ENCODE peak calls at places on chromosomes 16 and 17, in six cellular contexts. A is mucosa of gallbladder; M is HL-60; Z is stimulated activated CD8-positive, alpha-beta memory T cell treated with anti-CD3 and anti-CD28 coated beads, Interleukin-12 subunit alpha, Interleukin-12 subunit beta, amount 100 ng/mL, for 4 hours; J is cardiac fibroblast; B is stimulated activated CD4-positive, alpha-beta T cell treated with anti-CD3 and anti-CD28 coated beads, Interleukin-15, amount 100 ng/mL, for 24 hours. W is an unnamed sample.

GRCh38 chr17:10144456-10144855 is 54.0 kb downstream of the GAS7 start:
- DNase-seq in A (no peak), M (no peak), Z (no peak), J (no peak), B (no peak), W (no peak)

GRCh38 chr16:88536510-88536909 is 33.7 kb upstream of the ZC3H18 start:
- DNase-seq in A (no peak), M (no peak), Z (no peak), J (no peak), B (no peak), W (no peak)

GRCh38 chr16:25265968-25266367 is 8.3 kb upstream of the ZKSCAN2 start:
- DNase-seq in A (no peak), M (no peak), Z (no peak), J (no peak), B (no peak), W (no peak)

GRCh38 chr17:38871247-38871991 is 1.6 kb downstream of the LASP1 start:
- DNase-seq in A (peak; percentile 84), M (peak; percentile 85), Z (peak; percentile 60), J (peak; percentile 83), B (peak; percentile 88), W (peak; percentile 75)

GRCh38 chr16:88731699-88732098 is 25.4 kb downstream of the CTU2 start:
- DNase-seq in A (no peak), M (no peak), Z (no peak), J (no peak), B (no peak), W (no peak)

GRCh38 chr17:42121066-42121769 is at the start of gene KAT2A:
- DNase-seq in A (peak; percentile 80), M (peak; percentile 84), Z (peak; percentile 68), J (peak; percentile 80), B (peak; percentile 87), W (peak; percentile 71)

GRCh38 chr16:17635183-17635582 is 164.4 kb upstream of the XYLT1 start:
- DNase-seq in A (no peak), M (no peak), Z (no peak), J (no peak), B (no peak), W (no peak)

GRCh38 chr16:48959204-48959603 is 322.4 kb downstream of the CBLN1 start:
- DNase-seq in A (no peak), M (no peak), Z (no peak), J (no peak), B (no peak), W (no peak)

GRCh38 chr16:66081967-66082366 is 284.5 kb upstream of the CDH5 start:
- DNase-seq in A (no peak), M (no peak), Z (no peak), J (peak; percentile 41), B (no peak), W (peak; percentile 49)

GRCh38 chr17:68195667-68196393 is 52.0 kb upstream of the AMZ2 start:
- DNase-seq in A (no peak), M (no peak), Z (no peak), J (no peak), B (peak; percentile 34), W (no peak)

GRCh38 chr16:72198021-72198420 is 26.1 kb upstream of the PMFBP1 start:
- DNase-seq in A (peak; percentile 37), M (no peak), Z (no peak), J (peak; percentile 93), B (no peak), W (peak; percentile 87)

GRCh38 chr16:79213214-79213613 is 387.3 kb downstream of the MAF start:
- DNase-seq in A (no peak), M (peak; percentile 4), Z (no peak), J (no peak), B (no peak), W (no peak)

GRCh38 chr17:40491486-40491885 is 9.9 kb downstream of the TNS4 start:
- DNase-seq in A (no peak), M (no peak), Z (no peak), J (no peak), B (no peak), W (no peak)

GRCh38 chr17:4591529-4591928 is 7.2 kb downstream of the SMTNL2 start:
- DNase-seq in A (no peak), M (no peak), Z (no peak), J (peak; percentile 27), B (no peak), W (no peak)

GRCh38 chr16:11175850-11176341 is 80.1 kb downstream of the SOCS1 start:
- DNase-seq in A (no peak), M (no peak), Z (no peak), J (no peak), B (peak; percentile 74), W (no peak)

GRCh38 chr16:27321013-27321960 is 7.5 kb downstream of the IL4R start:
- DNase-seq in A (no peak), M (no peak), Z (no peak), J (peak; percentile 73), B (no peak), W (peak; percentile 45)

GRCh38 chr17:10629706-10630105 is 27.4 kb downstream of the MYH3 start:
- DNase-seq in A (no peak), M (no peak), Z (no peak), J (no peak), B (no peak), W (no peak)

GRCh38 chr17:59311051-59311468 is 20.4 kb upstream of the YPEL2 start:
- DNase-seq in A (peak; percentile 58), M (peak; percentile 64), Z (no peak), J (peak; percentile 73), B (peak; percentile 44), W (peak; percentile 42)

GRCh38 chr16:58236231-58236690 is 38.4 kb upstream of the CSNK2A2 start:
- DNase-seq in A (peak; percentile 66), M (peak; percentile 55), Z (peak; percentile 34), J (peak; percentile 69), B (peak; percentile 84), W (peak; percentile 39)

GRCh38 chr16:17448640-17449638 is 21.8 kb downstream of the XYLT1 start:
- DNase-seq in A (no peak), M (peak; percentile 92), Z (peak; percentile 4), J (no peak), B (peak; percentile 44), W (no peak)

GRCh38 chr16:14013571-14014283 is 57.4 kb upstream of the MRTFB start:
- DNase-seq in A (no peak), M (no peak), Z (no peak), J (peak; percentile 87), B (no peak), W (peak; percentile 78)

GRCh38 chr16:89013692-89014455 is 36.9 kb upstream of the CBFA2T3 start:
- DNase-seq in A (no peak), M (no peak), Z (no peak), J (no peak), B (no peak), W (no peak)

GRCh38 chr17:77794846-77795245 is 163.7 kb upstream of the TNRC6C start:
- DNase-seq in A (no peak), M (no peak), Z (no peak), J (no peak), B (no peak), W (no peak)

GRCh38 chr16:67447508-67448076 is 16.7 kb downstream of the HSD11B2 start:
- DNase-seq in A (no peak), M (peak; percentile 82), Z (no peak), J (peak; percentile 33), B (peak; percentile 84), W (no peak)